ENCODE peak calls at places on chromosome 17, in four cellular contexts. X, K, H and E are unnamed samples.
A peak's percentile ranks its signal among the peaks of the same experiment; 100 is the strongest.

GRCh38 chr17:39194089-39194984 is 3.1 kb downstream of the CACNB1 start:
- DNase-seq in X (peak; percentile 67), K (no peak), H (peak; percentile 90), E (no peak)

GRCh38 chr17:78250891-78251772 is 19.7 kb downstream of the TMEM235 start:
- DNase-seq in X (peak; percentile 76), K (peak; percentile 93), H (peak; percentile 86), E (peak; percentile 92)

GRCh38 chr17:7835818-7836595 is 2.0 kb downstream of the KDM6B start:
- DNase-seq in X (peak; percentile 58), K (no peak), H (peak; percentile 87), E (no peak)

GRCh38 chr17:35214192-35214591 is 20.0 kb upstream of the SLC35G3 start:
- DNase-seq in X (no peak), K (no peak), H (no peak), E (no peak)

GRCh38 chr17:73711184-73711583 is 66.9 kb upstream of the SDK2 start:
- DNase-seq in X (no peak), K (peak; percentile 94), H (no peak), E (peak; percentile 40)

GRCh38 chr17:76179496-76180467 is 38.7 kb upstream of the FOXJ1 start:
- DNase-seq in X (peak; percentile 50), K (peak; percentile 89), H (no peak), E (peak; percentile 82)

GRCh38 chr17:37744961-37745800 is at the start of gene HNF1B:
- DNase-seq in X (no peak), K (no peak), H (no peak), E (peak; percentile 68)

GRCh38 chr17:63478814-63479494 is 2.1 kb downstream of the ACE start:
- DNase-seq in X (peak; percentile 92), K (peak; percentile 80), H (peak; percentile 53), E (peak; percentile 87)

GRCh38 chr17:32356378-32356743 is 6.4 kb downstream of the ZNF207 start:
- DNase-seq in X (no peak), K (no peak), H (no peak), E (no peak)
- H3K4me3 ChIP-seq in X (no peak overlapping the region), K (no peak overlapping the region), H (peak overlapping the region; percentile 49), E (no peak overlapping the region)

DNA sequence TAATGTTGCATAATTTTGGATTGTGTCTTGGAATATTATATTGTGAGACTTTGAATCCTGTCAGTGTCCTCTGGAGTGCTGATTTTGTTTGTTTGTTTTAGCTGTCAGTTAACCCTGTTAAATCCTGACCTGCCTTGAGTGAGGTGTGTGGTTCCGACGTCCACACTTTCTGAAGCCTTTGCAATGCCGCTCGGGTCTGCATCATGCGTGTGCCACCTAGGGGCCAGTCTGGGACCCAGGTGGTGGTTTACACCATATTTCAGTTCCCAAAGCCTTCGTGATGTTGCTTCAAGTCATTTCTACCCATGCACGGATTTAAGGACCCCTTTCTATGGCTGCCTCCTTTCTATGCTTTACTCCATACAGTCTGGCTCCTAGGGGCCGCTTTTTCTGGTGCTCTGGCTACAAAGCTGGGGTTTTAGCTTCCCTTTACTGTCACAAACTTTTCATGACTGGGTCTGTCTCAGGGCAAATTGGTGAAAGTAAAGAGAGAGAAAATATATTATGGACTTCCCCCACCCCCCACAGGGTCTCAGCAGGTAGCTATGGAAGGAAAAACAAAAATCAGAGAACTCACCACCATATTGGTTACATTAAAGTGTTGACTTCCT is 11.4 kb upstream of the OR4D1 start:
- DNase-seq in X (no peak), K (peak; percentile 44), H (no peak), E (no peak)
- TF ChIP-seq CTCF in X (peak; percentile 5), K (peak; percentile 78), H (no peak), E (no peak)

DNA sequence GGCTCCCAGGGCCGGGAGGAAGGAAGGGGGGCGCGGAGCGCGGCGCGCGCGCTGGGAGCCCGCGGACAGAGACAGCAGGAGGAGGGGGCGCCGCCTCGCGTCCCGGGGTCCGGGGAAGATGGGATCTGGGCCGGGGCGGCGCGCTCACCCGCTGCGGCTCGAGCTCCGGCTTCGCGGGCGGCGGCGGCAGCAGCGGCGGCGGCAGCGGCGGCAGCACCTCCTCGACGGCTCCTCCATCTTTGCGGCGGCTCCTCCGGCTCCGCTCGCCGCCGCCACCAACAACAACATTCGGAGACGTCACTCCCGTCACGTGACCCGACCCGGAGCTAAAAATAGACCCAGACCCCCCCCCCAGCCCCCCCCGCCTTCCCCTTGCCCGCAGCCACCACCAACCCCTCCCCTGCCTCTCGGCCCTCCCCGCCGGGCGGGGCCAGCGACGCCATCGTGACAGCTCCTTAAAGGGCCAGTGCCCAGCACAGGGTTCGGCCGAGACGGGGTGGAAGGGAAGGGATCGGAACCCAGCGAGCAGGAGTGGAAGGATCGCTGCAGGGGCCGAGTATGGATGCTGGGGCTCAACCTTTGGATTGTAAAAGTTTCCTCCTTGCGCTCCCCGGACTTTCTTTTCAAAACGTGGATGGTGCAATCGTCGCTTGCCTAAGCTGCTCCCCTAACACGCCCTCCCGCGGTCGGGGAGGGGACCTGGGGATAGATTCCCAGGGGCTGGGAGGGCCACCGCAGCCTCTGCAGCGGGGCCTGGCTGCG is at the start of gene HDAC5:
- DNase-seq in X (peak; percentile 91), K (peak; percentile 96), H (peak; percentile 99), E (peak; percentile 96)
- H3K4me3 ChIP-seq in X (peak within 1 kb of the TSS; percentile 78), K (peak within 1 kb of the TSS; percentile 85), H (peak within 1 kb of the TSS; percentile 76), E (peak within 1 kb of the TSS; percentile 92)

GRCh38 chr17:50634915-50635719 is 436 bp downstream of the ABCC3 start:
- DNase-seq in X (no peak), K (no peak), H (no peak), E (no peak)
- TF ChIP-seq CTCF in X (no peak), K (no peak), H (no peak), E (no peak)

GRCh38 chr17:42680331-42680808 is 1.3 kb downstream of the CCR10 start:
- DNase-seq in X (peak; percentile 29), K (peak; percentile 15), H (no peak), E (peak; percentile 69)

GRCh38 chr17:42683407-42684031 is 1.2 kb downstream of the CNTNAP1 start:
- DNase-seq in X (peak; percentile 46), K (no peak), H (no peak), E (peak; percentile 47)

GRCh38 chr17:42682400-42683384 is at the start of gene CNTNAP1:
- DNase-seq in X (peak; percentile 84), K (no peak), H (no peak), E (peak; percentile 75)

GRCh38 chr17:42684033-42684625 is 1.8 kb downstream of the CNTNAP1 start:
- DNase-seq in X (no peak), K (no peak), H (no peak), E (no peak)

GRCh38 chr17:42681976-42682375 is 333 bp upstream of the CCR10 start:
- DNase-seq in X (no peak), K (no peak), H (no peak), E (no peak)
- H3K4me3 ChIP-seq in X (peak overlapping the region; percentile 62), K (peak overlapping the region; percentile 42), H (peak overlapping the region; percentile 77), E (peak overlapping the region; percentile 83)